ENCODE peak calls at places on chromosomes 11 and 22, in five cellular contexts. O is activated naive CD4-positive, alpha-beta T cell treated with anti-CD3 and anti-CD28 coated beads, Interleukin-2, amount 50 U/mL, for 16 hours; D is T-cell; W is iPS-NIHi11; S is KBM-7. T is an unnamed sample.
A peak's percentile ranks its signal among the peaks of the same experiment; 100 is the strongest.

GRCh38 chr22:48836673-48837340 is 990.9 kb downstream of the BRD1 start:
- DNase-seq in S (no peak), D (no peak), O (no peak), W (no peak), T (no peak)

GRCh38 chr11:121590772-121591404 is 138.1 kb upstream of the SORL1-AS1 start:
- DNase-seq in W (no peak), D (no peak), O (no peak), S (no peak), T (peak; percentile 50)

GRCh38 chr11:72838691-72839305 is 24.6 kb downstream of the ATG16L2 start:
- DNase-seq in S (no peak), O (no peak), D (no peak), W (no peak), T (no peak)

GRCh38 chr22:42644422-42645340 is 4.3 kb upstream of the ATP5MGL start:
- DNase-seq in W (no peak), O (no peak), S (peak; percentile 49), D (no peak), T (no peak)

GRCh38 chr11:73140213-73141030 is 1.7 kb downstream of the FCHSD2 start:
- DNase-seq in O (no peak), S (peak; percentile 35), W (peak; percentile 42), D (no peak), T (no peak)

GRCh38 chr22:25716637-25717036 is 25.4 kb upstream of the MYO18B start:
- DNase-seq in D (no peak), W (no peak), S (no peak), O (no peak), T (no peak)

GRCh38 chr22:35997438-35997837 is 31.2 kb downstream of the RBFOX2 start:
- DNase-seq in S (no peak), O (no peak), W (no peak), D (no peak), T (no peak)

GRCh38 chr11:13924801-13925327 is 37.7 kb upstream of the SPON1 start:
- DNase-seq in O (no peak), S (peak; percentile 92), W (no peak), D (no peak), T (no peak)

GRCh38 chr22:36762687-36763260 is 13.1 kb downstream of the IFT27 start:
- DNase-seq in W (no peak), D (no peak), S (no peak), O (no peak), T (no peak)

GRCh38 chr11:111069076-111069475 is 176.4 kb upstream of the POU2AF2 start:
- DNase-seq in W (peak; percentile 30), S (no peak), D (no peak), O (no peak), T (no peak)

GRCh38 chr11:33874910-33875490 is 16.9 kb downstream of the LMO2 start:
- DNase-seq in W (no peak), D (no peak), O (no peak), S (no peak), T (no peak)

GRCh38 chr11:68663482-68664010 is 20.8 kb upstream of the GAL start:
- DNase-seq in S (no peak), D (no peak), W (no peak), O (no peak), T (no peak)

GRCh38 chr11:87739766-87740165 is 435.5 kb downstream of the RAB38 start:
- DNase-seq in S (no peak), W (no peak), O (no peak), D (no peak), T (no peak)

GRCh38 chr22:44666207-44666585 is 35.8 kb upstream of the PRR5 start:
- DNase-seq in S (no peak), O (no peak), D (no peak), W (no peak), T (no peak)